ENCODE peak calls at places on chromosomes 7 and 10, in seven cellular contexts. V is caudate nucleus; K is choroid plexus epithelial cell; S is activated CD4-positive, alpha-beta T cell treated with anti-CD3 and anti-CD28 coated beads for 24 hours; O is nucleus accumbens; R is GM19239; H is prostate gland. E is an unnamed sample.
A peak's percentile ranks its signal among the peaks of the same experiment; 100 is the strongest.

GRCh38 chr10:47033081-47033480 is 121.9 kb downstream of the PTPN20 start:
- DNase-seq in R (no peak), H (no peak), O (no peak), V (no peak), K (no peak), S (no peak), E (no peak)

GRCh38 chr7:124566576-124566975 is 199.0 kb downstream of the GPR37 start:
- DNase-seq in O (no peak), R (no peak), V (no peak), S (no peak), H (no peak), K (peak; percentile 70), E (peak; percentile 96)

GRCh38 chr10:118216526-118217035 is 125.5 kb downstream of the FAM204A start:
- DNase-seq in H (no peak), V (no peak), S (no peak), K (no peak), R (no peak), O (no peak), E (no peak)

GRCh38 chr10:35481421-35481820 is 123.7 kb upstream of the GJD4 start:
- DNase-seq in H (no peak), V (no peak), R (no peak), K (no peak), S (no peak), O (no peak), E (no peak)

GRCh38 chr7:155515318-155515717 is 31.0 kb downstream of the CNPY1 start:
- DNase-seq in K (no peak), R (no peak), V (no peak), H (no peak), S (no peak), O (no peak), E (no peak)

GRCh38 chr7:710161-710560 is 16.3 kb upstream of the DNAAF5 start:
- DNase-seq in S (no peak), V (no peak), R (no peak), O (no peak), K (no peak), H (no peak), E (no peak)

GRCh38 chr10:33333260-33334169 is 952 bp downstream of the NRP1 start:
- DNase-seq in O (no peak), S (no peak), H (peak; percentile 14), V (no peak), R (no peak), K (peak; percentile 47), E (no peak)

GRCh38 chr10:91043173-91043910 is 122.5 kb upstream of the ANKRD1 start:
- DNase-seq in S (no peak), R (no peak), K (peak; percentile 74), H (no peak), V (peak; percentile 4), O (no peak), E (no peak)

GRCh38 chr7:45156516-45157272 is 897 bp upstream of the RAMP3 start:
- DNase-seq in R (no peak), H (no peak), K (no peak), O (no peak), S (no peak), V (no peak), E (no peak)

GRCh38 chr7:130683026-130683425 is 3.3 kb downstream of the TSGA13 start:
- DNase-seq in K (no peak), O (no peak), H (no peak), R (no peak), S (no peak), V (no peak), E (no peak)

GRCh38 chr7:24963218-24963617 is 16.8 kb downstream of the OSBPL3 start:
- DNase-seq in R (no peak), S (no peak), V (peak; percentile 66), O (peak; percentile 69), H (no peak), K (peak; percentile 57), E (peak; percentile 78)